ENCODE peak calls at places on chromosomes 1 and 21, in four cellular contexts. B is osteoblast, W is foreskin fibroblast, S is AG04450. P is an unnamed sample.

GRCh38 chr1:67441183-67441582 is 11.0 kb upstream of the SERBP1 start:
- DNase-seq in W (peak), B (no peak), S (no peak), P (no peak)

GRCh38 chr1:70385477-70385876 is 25.6 kb upstream of the CTH start:
- DNase-seq in S (no peak), W (no peak), B (no peak), P (no peak)

GRCh38 chr21:45220106-45220505 is 67.6 kb downstream of the POFUT2 start:
- DNase-seq in W (no peak), S (no peak), B (no peak), P (no peak)

GRCh38 chr1:171126504-171126903 is 35.8 kb downstream of the FMO3 start:
- DNase-seq in B (no peak), W (no peak), S (no peak), P (no peak)

GRCh38 chr1:26190373-26190987 is at the start of gene CATSPER4:
- DNase-seq in B (peak), S (no peak), W (no peak), P (no peak)

GRCh38 chr1:26019641-26020315 is 1.8 kb upstream of the EXTL1 start:
- DNase-seq in S (no peak), B (peak), W (peak), P (no peak)

GRCh38 chr1:226309398-226310122 is 596 bp upstream of the LIN9 start:
- DNase-seq in B (peak), S (no peak), W (peak), P (no peak)

GRCh38 chr1:115771847-115772457 is 3.4 kb upstream of the CASQ2 start:
- DNase-seq in B (peak), S (peak), W (peak), P (no peak)

GRCh38 chr1:27885114-27885528 is 12.8 kb downstream of the THEMIS2 start:
- DNase-seq in B (no peak), S (no peak), W (no peak), P (no peak)

GRCh38 chr1:242813490-242814091 is 289.1 kb upstream of the PLD5 start:
- DNase-seq in W (no peak), S (no peak), B (no peak), P (no peak)

GRCh38 chr1:167474191-167474641 is 44.1 kb downstream of the CD247 start:
- DNase-seq in B (no peak), W (no peak), S (no peak), P (no peak)

DNA sequence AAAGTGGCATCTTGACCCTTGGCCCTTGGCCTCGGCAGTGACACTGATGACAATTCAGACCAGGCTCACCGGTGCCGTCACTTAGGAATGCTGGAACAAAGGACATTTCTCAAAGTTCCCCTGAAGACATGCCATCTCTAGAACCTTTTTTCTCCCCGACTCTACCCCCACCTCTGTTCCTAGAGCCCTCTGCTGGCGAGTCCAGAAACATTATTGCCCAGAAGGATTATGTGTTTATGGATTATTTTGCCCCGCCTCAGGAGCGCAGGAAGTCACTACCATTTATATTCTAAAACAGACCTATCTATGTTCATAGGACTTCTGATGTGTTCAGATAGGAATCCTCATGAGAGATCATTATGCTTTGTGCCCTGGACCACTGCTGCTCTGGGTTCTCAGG is 12.6 kb upstream of the SHISA4 start:
- DNase-seq in S (no peak), W (no peak), B (no peak), P (no peak)
- TF ChIP-seq CTCF in S (peak), W (peak), B (peak), P (peak)

DNA sequence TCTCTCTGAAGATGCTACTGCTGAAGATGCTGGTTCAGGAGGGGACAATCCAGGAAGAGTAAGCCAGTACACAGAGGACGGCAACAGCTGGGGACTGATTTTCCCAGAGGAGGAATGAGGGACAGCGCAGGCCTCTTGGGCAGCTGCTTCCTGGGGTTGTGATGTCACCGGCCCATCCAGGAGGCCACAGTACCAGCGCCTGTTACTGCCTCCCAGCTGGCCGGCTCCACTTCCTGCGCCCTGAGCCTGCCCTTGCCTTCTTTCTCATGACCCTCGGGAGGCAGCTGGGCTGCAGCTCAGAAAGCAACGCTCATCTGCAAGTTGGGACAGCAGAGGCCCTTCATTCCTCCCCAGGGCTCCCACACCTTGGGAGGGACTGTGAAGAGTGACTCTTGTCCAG is 21.9 kb upstream of the ID3 start:
- DNase-seq in W (peak), S (peak), B (no peak), P (no peak)
- H3K4me3 ChIP-seq in W (no peak), S (no peak), B (no peak), P (no peak)

GRCh38 chr1:59051007-59051406 is 245.9 kb upstream of the FGGY start:
- DNase-seq in B (no peak), W (no peak), S (no peak), P (no peak)

GRCh38 chr1:59057211-59057694 is 239.6 kb upstream of the FGGY start:
- DNase-seq in S (peak), W (peak), B (peak), P (no peak)

GRCh38 chr1:59054172-59054571 is 242.7 kb upstream of the FGGY start:
- DNase-seq in B (no peak), S (no peak), W (no peak), P (no peak)

GRCh38 chr1:59055908-59056719 is 240.8 kb upstream of the FGGY start:
- DNase-seq in W (no peak), B (peak), S (no peak), P (no peak)

DNA sequence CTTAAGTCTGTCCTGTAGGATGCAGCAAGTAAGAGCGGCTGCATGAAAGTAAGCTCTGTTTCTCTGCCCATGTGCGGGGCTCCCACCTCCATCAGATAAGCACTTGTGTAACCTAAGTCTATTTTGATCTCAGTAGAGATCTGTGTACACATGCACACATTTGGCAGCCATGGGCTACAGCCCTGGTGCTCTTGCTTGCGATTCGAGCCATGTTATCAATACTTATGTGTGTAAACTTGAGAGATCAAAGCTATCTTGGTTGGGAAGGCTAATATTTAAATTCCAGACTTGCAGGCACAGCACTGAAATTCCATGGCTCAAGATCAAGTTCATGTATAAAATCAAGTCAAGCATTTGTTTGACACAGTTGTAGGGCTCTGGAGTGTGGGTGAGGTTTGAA is 244.7 kb upstream of the FGGY start:
- DNase-seq in B (peak), W (no peak), S (no peak), P (no peak)
- TF ChIP-seq CTCF in B (no peak), W (no peak), S (no peak), P (no peak)

GRCh38 chr1:32128479-32128878 is 20.6 kb downstream of the KPNA6 start:
- DNase-seq in W (no peak), S (no peak), B (no peak), P (no peak)

GRCh38 chr1:32125313-32125712 is 17.5 kb downstream of the KPNA6 start:
- DNase-seq in W (no peak), S (no peak), B (no peak), P (no peak)

GRCh38 chr1:32126770-32127169 is 18.9 kb downstream of the KPNA6 start:
- DNase-seq in S (no peak), W (no peak), B (peak), P (no peak)

GRCh38 chr1:32128971-32129370 is 21.1 kb downstream of the KPNA6 start:
- DNase-seq in S (no peak), W (no peak), B (no peak), P (no peak)

DNA sequence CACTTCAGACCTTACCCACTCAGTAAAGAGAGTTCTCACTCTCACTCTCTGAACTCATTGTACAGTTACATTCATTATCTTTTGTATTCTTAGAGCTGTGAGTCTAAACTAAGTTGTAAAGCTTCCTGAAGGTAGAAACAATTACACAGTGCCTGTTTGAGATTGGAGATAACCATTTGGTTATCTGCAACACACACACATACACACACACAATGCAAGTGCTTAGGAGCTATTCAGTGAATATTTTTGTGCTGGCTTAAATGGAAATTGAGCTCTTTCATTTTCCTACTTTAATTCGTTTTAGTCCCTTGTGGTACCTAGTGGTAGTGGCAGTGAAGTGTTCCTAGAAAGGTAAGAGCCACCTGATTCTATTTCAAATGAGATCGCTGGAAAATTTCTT is 19.9 kb downstream of the KPNA6 start:
- DNase-seq in S (no peak), W (no peak), B (no peak), P (no peak)
- H3K4me3 ChIP-seq in S (no peak), W (no peak), B (no peak), P (no peak)

GRCh38 chr1:19894218-19894617 is 12.0 kb downstream of the OTUD3 start:
- DNase-seq in S (no peak), B (no peak), W (no peak), P (no peak)

GRCh38 chr1:19893687-19894086 is 11.5 kb downstream of the OTUD3 start:
- DNase-seq in B (no peak), W (no peak), S (no peak), P (no peak)

GRCh38 chr1:19889656-19890055 is 7.5 kb downstream of the OTUD3 start:
- DNase-seq in S (no peak), W (no peak), B (no peak), P (no peak)

GRCh38 chr1:19892129-19892528 is 9.9 kb downstream of the OTUD3 start:
- DNase-seq in S (no peak), B (no peak), W (no peak), P (no peak)

GRCh38 chr1:19892628-19893168 is 10.5 kb downstream of the OTUD3 start:
- DNase-seq in B (no peak), S (no peak), W (no peak), P (no peak)
- TF ChIP-seq CTCF in B (no peak), S (peak), W (no peak), P (no peak)

GRCh38 chr1:224745924-224746323 is 129.8 kb downstream of the CNIH3 start:
- DNase-seq in B (no peak), W (no peak), S (no peak), P (no peak)

GRCh38 chr1:224745388-224745787 is 129.3 kb downstream of the CNIH3 start:
- DNase-seq in S (no peak), W (no peak), B (no peak), P (no peak)

GRCh38 chr1:224739997-224740687 is 124.0 kb downstream of the CNIH3 start:
- DNase-seq in B (no peak), S (no peak), W (no peak), P (no peak)

GRCh38 chr1:224747578-224747977 is 131.5 kb downstream of the CNIH3 start:
- DNase-seq in B (peak), W (peak), S (no peak), P (no peak)

DNA sequence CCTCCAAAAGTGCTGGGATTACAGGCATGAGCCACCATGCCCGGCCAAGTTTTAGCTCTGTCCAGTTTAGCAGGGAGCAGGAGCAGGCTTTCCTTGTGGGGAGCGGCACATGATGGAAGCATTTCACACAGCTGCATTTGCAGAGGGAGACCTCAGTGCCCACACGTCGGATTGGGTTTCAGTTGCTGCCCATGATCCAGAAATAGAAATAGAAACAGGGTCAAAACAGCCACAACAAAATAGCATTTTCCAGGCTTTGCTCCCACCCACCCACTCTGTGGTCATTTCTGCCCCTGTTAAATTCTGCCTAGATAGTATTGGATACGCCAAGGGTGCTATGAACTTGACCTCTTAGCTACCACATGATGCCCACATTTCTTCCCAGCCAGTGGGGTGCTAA is 128.4 kb downstream of the CNIH3 start:
- DNase-seq in B (no peak), W (no peak), S (no peak), P (no peak)
- H3K4me3 ChIP-seq in B (no peak), W (no peak), S (no peak), P (no peak)

DNA sequence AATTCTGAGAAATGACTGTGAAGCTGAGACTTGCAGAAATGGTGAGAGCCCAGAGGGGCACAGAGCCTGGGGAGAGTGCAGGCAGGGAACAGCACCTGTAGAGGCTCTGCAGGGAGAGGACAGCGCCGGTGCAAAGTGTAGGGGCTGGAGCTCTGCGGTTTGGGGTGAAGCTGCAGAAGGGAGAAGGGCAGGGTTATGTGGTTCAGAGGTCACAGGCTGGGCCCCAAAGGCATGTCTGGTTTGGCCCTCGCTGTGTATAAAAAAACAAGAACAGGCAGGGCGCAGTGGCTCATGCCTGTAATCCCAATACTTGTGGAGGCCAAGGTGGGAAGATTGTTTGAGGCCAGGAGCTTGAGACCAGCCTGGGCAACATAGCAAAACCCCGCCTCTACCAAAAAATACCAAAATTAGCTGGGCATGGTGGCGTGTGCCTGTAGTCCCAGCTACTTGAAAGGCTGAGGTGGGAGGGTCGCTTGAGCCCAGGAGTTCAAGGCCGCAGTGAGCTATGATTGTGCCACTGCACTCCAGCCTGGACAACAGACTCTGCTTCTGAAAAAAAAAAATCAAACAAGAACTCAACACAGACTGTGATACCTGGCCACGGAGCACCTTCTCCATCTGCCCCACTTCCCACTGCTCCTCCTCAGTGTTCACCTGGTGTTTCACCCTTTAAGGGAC is 29.1 kb downstream of the SERINC2 start:
- DNase-seq in W (no peak), B (no peak), S (no peak), P (no peak)
- TF ChIP-seq CTCF in W (no peak), B (no peak), S (no peak), P (no peak)